ENCODE peak calls at places on chromosomes 4 and X, in ten cellular contexts. F is astrocyte; K is H1; R is IMR-90; P is A549; V is lower lobe of right lung; D is esophagus muscularis mucosa; H is neural progenitor cell; L is breast epithelium; N is effector memory CD4-positive, alpha-beta T cell. B is an unnamed sample.

GRCh38 chrX:45445745-45446412 is 245.2 kb upstream of the DIPK2B start:
- DNase-seq in V (no peak), R (peak; percentile 76), P (peak; percentile 31), F (peak; percentile 87), D (no peak), N (no peak), K (no peak), H (no peak), L (no peak), B (no peak)

GRCh38 chr4:40579983-40580382 is 49.7 kb downstream of the RBM47 start:
- DNase-seq in L (no peak), K (no peak), H (no peak), D (no peak), V (no peak), P (peak; percentile 52), N (no peak), R (peak; percentile 91), F (peak; percentile 95), B (no peak)

GRCh38 chrX:55026143-55026542 is 4.6 kb downstream of the ALAS2 start:
- DNase-seq in K (no peak), P (no peak), D (no peak), H (no peak), V (no peak), L (no peak), F (peak; percentile 2), N (no peak), R (peak; percentile 2), B (no peak)

GRCh38 chrX:135437867-135438733 is 16.4 kb downstream of the SMIM10L2A start:
- DNase-seq in K (no peak), D (no peak), H (no peak), R (no peak), L (no peak), F (no peak), P (peak; percentile 15), V (no peak), N (no peak), B (no peak)

GRCh38 chr4:163638909-163639308 is 144.4 kb downstream of the TMA16 start:
- DNase-seq in H (no peak), R (no peak), F (no peak), V (no peak), D (no peak), P (no peak), K (no peak), N (no peak), L (no peak), B (no peak)

GRCh38 chrX:153766098-153766817 is 2.2 kb downstream of the PLXNB3 start:
- DNase-seq in H (peak; percentile 37), F (peak; percentile 61), P (peak; percentile 30), R (peak; percentile 71), N (no peak), K (no peak), D (no peak), L (no peak), V (peak; percentile 30), B (no peak)

GRCh38 chr4:57064811-57065711 is 45.1 kb downstream of the IGFBP7 start:
- DNase-seq in D (no peak), F (peak; percentile 99), H (no peak), N (no peak), V (no peak), R (peak; percentile 98), P (peak; percentile 83), L (peak; percentile 27), K (no peak), B (no peak)

GRCh38 chrX:18887821-18888205 is 96.1 kb downstream of the PHKA2 start:
- DNase-seq in F (no peak), D (no peak), V (no peak), R (no peak), N (no peak), K (no peak), L (no peak), P (no peak), H (no peak), B (no peak)

DNA sequence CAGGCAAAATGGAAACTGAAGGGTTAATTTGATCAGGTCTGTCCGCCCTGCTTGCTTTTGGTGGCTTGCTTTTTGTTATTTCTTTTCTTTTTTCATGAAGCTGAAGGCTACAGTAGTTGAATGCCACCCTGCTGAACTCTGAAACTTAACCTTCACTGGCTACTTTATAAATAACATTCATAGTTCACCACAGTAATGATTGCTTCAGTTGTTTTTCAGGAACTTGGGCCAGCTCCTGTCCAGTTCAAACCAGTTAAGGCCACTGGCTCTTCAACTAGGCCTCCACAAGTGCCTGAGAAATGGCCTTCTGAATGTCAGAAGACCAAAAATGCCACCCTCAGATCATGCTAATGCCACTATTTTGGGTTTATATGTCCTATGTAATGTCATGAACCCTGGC is 7.7 kb upstream of the ASB9 start:
- DNase-seq in F (no peak), R (no peak), H (no peak), K (no peak), L (no peak), N (no peak), V (no peak), D (no peak), P (no peak), B (no peak)
- H3K27ac ChIP-seq in F (no peak overlapping the region), R (no peak overlapping the region), H (no peak overlapping the region), K (no peak overlapping the region), L (no peak overlapping the region), N (no peak overlapping the region), V (no peak overlapping the region), D (no peak overlapping the region), P (no peak overlapping the region), B (no peak overlapping the region)

GRCh38 chr4:161931089-161931488 is 232.7 kb downstream of the FSTL5 start:
- DNase-seq in K (no peak), V (no peak), P (no peak), F (no peak), N (no peak), D (no peak), R (no peak), L (no peak), H (no peak), B (no peak)
- H3K4me3 ChIP-seq in K (no peak overlapping the region), V (no peak overlapping the region), P (no peak overlapping the region), F (no peak overlapping the region), N (no peak overlapping the region), D (no peak overlapping the region), R (no peak overlapping the region), L (no peak overlapping the region), H (no peak overlapping the region), B (no peak overlapping the region)

GRCh38 chrX:23884427-23885024 is 23.2 kb downstream of the APOO start:
- DNase-seq in K (no peak), N (no peak), H (no peak), V (no peak), L (no peak), P (peak; percentile 79), D (no peak), R (peak; percentile 50), F (no peak), B (no peak)
- H3K27ac ChIP-seq in K (no peak overlapping the region), N (no peak overlapping the region), H (no peak overlapping the region), V (no peak overlapping the region), L (no peak overlapping the region), P (peak overlapping the region; percentile 88), D (no peak overlapping the region), R (no peak overlapping the region), F (peak overlapping the region; percentile 89), B (no peak overlapping the region)

DNA sequence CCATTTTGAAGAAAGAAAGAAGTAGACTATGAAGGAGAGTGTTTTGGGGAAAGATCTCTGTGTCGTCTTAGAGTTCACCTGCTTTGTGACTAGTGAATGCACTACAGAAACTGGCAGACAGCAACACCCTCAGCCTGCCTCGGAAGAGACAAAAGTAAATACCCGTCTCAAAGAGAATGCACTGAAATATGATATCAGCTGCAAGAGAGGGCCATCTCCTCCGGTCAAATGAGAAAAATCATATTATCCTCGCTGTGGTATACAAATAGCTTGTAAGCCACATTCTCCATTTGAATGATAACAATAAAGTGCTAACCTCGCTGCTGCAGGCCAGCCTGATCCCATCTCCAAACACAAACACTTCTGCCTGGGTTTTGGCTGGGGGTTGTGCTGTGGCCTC is 46.2 kb downstream of the ALPK1 start:
- DNase-seq in K (no peak), D (no peak), L (no peak), F (no peak), R (no peak), N (no peak), H (peak; percentile 36), P (no peak), V (no peak), B (no peak)
- H3K4me3 ChIP-seq in K (no peak overlapping the region), D (no peak overlapping the region), L (no peak overlapping the region), F (no peak overlapping the region), R (no peak overlapping the region), N (no peak overlapping the region), H (peak overlapping the region; percentile 36), P (no peak overlapping the region), V (no peak overlapping the region), B (no peak overlapping the region)

B was measured in CD8-positive, alpha-beta T cell.